ENCODE peak calls at places on chromosomes 4 and X, in five cellular contexts. One of them, this sample, is unnamed.

GRCh38 chr4:171629182-171629581 is 184.0 kb upstream of the GALNTL6 start:
- DNase-seq in H9: no peak
- DNase-seq in H1: no peak
- DNase-seq in mesenchymal stem cell: no peak
- DNase-seq in trophoblast cell: no peak
- DNase-seq in this sample: no peak

GRCh38 chrX:54494970-54495813 is 842 bp downstream of the FGD1 start:
- DNase-seq in H9: no peak
- DNase-seq in H1: peak; percentile 47
- DNase-seq in mesenchymal stem cell: peak; percentile 46
- DNase-seq in trophoblast cell: peak; percentile 12
- DNase-seq in this sample: no peak

GRCh38 chr4:37715889-37716402 is 29.8 kb upstream of the RELL1 start:
- DNase-seq in H9: no peak
- DNase-seq in H1: no peak
- DNase-seq in mesenchymal stem cell: peak; percentile 23
- DNase-seq in trophoblast cell: peak; percentile 64
- DNase-seq in this sample: no peak

GRCh38 chr4:78612398-78613005 is 60.9 kb downstream of the ANXA3 start:
- DNase-seq in H9: no peak
- DNase-seq in H1: no peak
- DNase-seq in mesenchymal stem cell: peak; percentile 56
- DNase-seq in trophoblast cell: peak; percentile 53
- DNase-seq in this sample: no peak

GRCh38 chr4:98284640-98285046 is 23.5 kb downstream of the RAP1GDS1 start:
- DNase-seq in H9: peak; percentile 80
- DNase-seq in H1: no peak
- DNase-seq in mesenchymal stem cell: no peak
- DNase-seq in trophoblast cell: peak; percentile 45
- DNase-seq in this sample: peak; percentile 27

GRCh38 chrX:17919896-17920446 is 58.9 kb upstream of the RAI2 start:
- DNase-seq in H9: no peak
- DNase-seq in H1: no peak
- DNase-seq in mesenchymal stem cell: no peak
- DNase-seq in trophoblast cell: no peak
- DNase-seq in this sample: no peak

GRCh38 chr4:167826281-167826680 is 266.1 kb upstream of the ANXA10 start:
- DNase-seq in H9: no peak
- DNase-seq in H1: no peak
- DNase-seq in mesenchymal stem cell: peak; percentile 1
- DNase-seq in trophoblast cell: no peak
- DNase-seq in this sample: no peak

GRCh38 chrX:73262991-73263390 is 48.3 kb upstream of the NAP1L2 start:
- DNase-seq in H9: no peak
- DNase-seq in H1: no peak
- DNase-seq in mesenchymal stem cell: no peak
- DNase-seq in trophoblast cell: peak; percentile 9
- DNase-seq in this sample: no peak

GRCh38 chr4:128940966-128941365 is 131.5 kb downstream of the JADE1 start:
- DNase-seq in H9: no peak
- DNase-seq in H1: no peak
- DNase-seq in mesenchymal stem cell: no peak
- DNase-seq in trophoblast cell: no peak
- DNase-seq in this sample: no peak

GRCh38 chr4:16055937-16056336 is 27.9 kb downstream of the PROM1 start:
- DNase-seq in H9: no peak
- DNase-seq in H1: no peak
- DNase-seq in mesenchymal stem cell: no peak
- DNase-seq in trophoblast cell: no peak
- DNase-seq in this sample: no peak

GRCh38 chr4:1873291-1873690 is 2.1 kb downstream of the NSD2 start:
- DNase-seq in H9: no peak
- DNase-seq in H1: no peak
- DNase-seq in mesenchymal stem cell: no peak
- DNase-seq in trophoblast cell: no peak
- DNase-seq in this sample: no peak

GRCh38 chr4:169582203-169582602 is 30.2 kb downstream of the NEK1 start:
- DNase-seq in H9: no peak
- DNase-seq in H1: no peak
- DNase-seq in mesenchymal stem cell: no peak
- DNase-seq in trophoblast cell: no peak
- DNase-seq in this sample: no peak

GRCh38 chr4:17336524-17336941 is 175.4 kb downstream of the QDPR start:
- DNase-seq in H9: no peak
- DNase-seq in H1: no peak
- DNase-seq in mesenchymal stem cell: no peak
- DNase-seq in trophoblast cell: no peak
- DNase-seq in this sample: no peak

GRCh38 chrX:154731203-154731602 is 19.7 kb downstream of the GAB3 start:
- DNase-seq in H9: no peak
- DNase-seq in H1: no peak
- DNase-seq in mesenchymal stem cell: no peak
- DNase-seq in trophoblast cell: no peak
- DNase-seq in this sample: no peak

GRCh38 chr4:184900184-184900583 is 74.4 kb upstream of the ACSL1 start:
- DNase-seq in H9: no peak
- DNase-seq in H1: no peak
- DNase-seq in mesenchymal stem cell: no peak
- DNase-seq in trophoblast cell: peak; percentile 74
- DNase-seq in this sample: no peak

GRCh38 chrX:30141966-30142365 is 73.4 kb upstream of the MAGEB2 start:
- DNase-seq in H9: no peak
- DNase-seq in H1: no peak
- DNase-seq in mesenchymal stem cell: peak; percentile 60
- DNase-seq in trophoblast cell: peak; percentile 55
- DNase-seq in this sample: peak; percentile 6

GRCh38 chr4:3202836-3203820 is 45.8 kb upstream of the MSANTD1 start:
- DNase-seq in H9: no peak
- DNase-seq in H1: no peak
- DNase-seq in mesenchymal stem cell: no peak
- DNase-seq in trophoblast cell: no peak
- DNase-seq in this sample: no peak

GRCh38 chr4:185143596-185143969 is 517 bp downstream of the SLC25A4 start:
- DNase-seq in H9: no peak
- DNase-seq in H1: no peak
- DNase-seq in mesenchymal stem cell: peak; percentile 32
- DNase-seq in trophoblast cell: peak; percentile 77
- DNase-seq in this sample: no peak

GRCh38 chrX:20144491-20144890 is 2.9 kb upstream of the EIF1AX start:
- DNase-seq in H9: no peak
- DNase-seq in H1: no peak
- DNase-seq in mesenchymal stem cell: peak; percentile 24
- DNase-seq in trophoblast cell: no peak
- DNase-seq in this sample: no peak

GRCh38 chr4:168877779-168878491 is 132.1 kb downstream of the CBR4 start:
- DNase-seq in H9: peak; percentile 59
- DNase-seq in H1: peak; percentile 75
- DNase-seq in mesenchymal stem cell: no peak
- DNase-seq in trophoblast cell: peak; percentile 66
- DNase-seq in this sample: peak; percentile 29

GRCh38 chr4:1740021-1740545 is 18.8 kb downstream of the TACC3 start:
- DNase-seq in H9: no peak
- DNase-seq in H1: no peak
- DNase-seq in mesenchymal stem cell: no peak
- DNase-seq in trophoblast cell: no peak
- DNase-seq in this sample: no peak

GRCh38 chr4:2364654-2365053 is 53.8 kb downstream of the ZFYVE28 start:
- DNase-seq in H9: no peak
- DNase-seq in H1: no peak
- DNase-seq in mesenchymal stem cell: no peak
- DNase-seq in trophoblast cell: peak; percentile 25
- DNase-seq in this sample: no peak

GRCh38 chrX:133390647-133391046 is 24.6 kb downstream of the GPC4 start:
- DNase-seq in H9: no peak
- DNase-seq in H1: no peak
- DNase-seq in mesenchymal stem cell: no peak
- DNase-seq in trophoblast cell: no peak
- DNase-seq in this sample: no peak

GRCh38 chr4:85107553-85107952 is 141.1 kb upstream of the WDFY3 start:
- DNase-seq in H9: no peak
- DNase-seq in H1: no peak
- DNase-seq in mesenchymal stem cell: no peak
- DNase-seq in trophoblast cell: no peak
- DNase-seq in this sample: no peak

GRCh38 chr4:59728496-59728895 is 1471.6 kb upstream of the ADGRL3 start:
- DNase-seq in H9: no peak
- DNase-seq in H1: no peak
- DNase-seq in mesenchymal stem cell: peak; percentile 5
- DNase-seq in trophoblast cell: peak; percentile 51
- DNase-seq in this sample: no peak

GRCh38 chr4:120750152-120750525 is 172.4 kb downstream of the PRDM5 start:
- DNase-seq in H9: no peak
- DNase-seq in H1: no peak
- DNase-seq in mesenchymal stem cell: no peak
- DNase-seq in trophoblast cell: no peak
- DNase-seq in this sample: no peak

GRCh38 chr4:6200011-6200921 is at the start of gene JAKMIP1:
- DNase-seq in H9: peak; percentile 91
- DNase-seq in H1: peak; percentile 98
- DNase-seq in mesenchymal stem cell: peak; percentile 33
- DNase-seq in trophoblast cell: peak; percentile 46
- DNase-seq in this sample: peak; percentile 85

GRCh38 chr4:127214001-127214400 is 418.8 kb upstream of the INTU start:
- DNase-seq in H9: no peak
- DNase-seq in H1: no peak
- DNase-seq in mesenchymal stem cell: peak; percentile 61
- DNase-seq in trophoblast cell: no peak
- DNase-seq in this sample: no peak

GRCh38 chr4:109803924-109804571 is 2.2 kb upstream of the CFI start:
- DNase-seq in H9: peak; percentile 50
- DNase-seq in H1: no peak
- DNase-seq in mesenchymal stem cell: peak; percentile 66
- DNase-seq in trophoblast cell: no peak
- DNase-seq in this sample: peak; percentile 45

GRCh38 chr4:146369446-146369845 is 152.3 kb downstream of the SLC10A7 start:
- DNase-seq in H9: no peak
- DNase-seq in H1: no peak
- DNase-seq in mesenchymal stem cell: no peak
- DNase-seq in trophoblast cell: peak; percentile 39
- DNase-seq in this sample: no peak

GRCh38 chr4:140109626-140110213 is 44.3 kb downstream of the MAML3 start:
- DNase-seq in H9: no peak
- DNase-seq in H1: no peak
- DNase-seq in mesenchymal stem cell: no peak
- DNase-seq in trophoblast cell: no peak
- DNase-seq in this sample: peak; percentile 48

GRCh38 chr4:28354874-28355273 is 1494.2 kb downstream of the STIM2 start:
- DNase-seq in H9: no peak
- DNase-seq in H1: no peak
- DNase-seq in mesenchymal stem cell: no peak
- DNase-seq in trophoblast cell: no peak
- DNase-seq in this sample: peak; percentile 46

GRCh38 chr4:176563591-176563990 is 229.1 kb downstream of the VEGFC start:
- DNase-seq in H9: no peak
- DNase-seq in H1: no peak
- DNase-seq in mesenchymal stem cell: peak; percentile 28
- DNase-seq in trophoblast cell: no peak
- DNase-seq in this sample: no peak

GRCh38 chrX:18931972-18932371 is 51.9 kb downstream of the PHKA2 start:
- DNase-seq in H9: no peak
- DNase-seq in H1: no peak
- DNase-seq in mesenchymal stem cell: peak; percentile 29
- DNase-seq in trophoblast cell: peak; percentile 57
- DNase-seq in this sample: peak; percentile 14

GRCh38 chr4:76596713-76597112 is 161.7 kb downstream of the SHROOM3 start:
- DNase-seq in H9: no peak
- DNase-seq in H1: no peak
- DNase-seq in mesenchymal stem cell: no peak
- DNase-seq in trophoblast cell: no peak
- DNase-seq in this sample: no peak
- H2BK120ac ChIP-seq in H9: no peak overlapping the region
- H2BK120ac ChIP-seq in H1: no peak overlapping the region
- H2BK120ac ChIP-seq in mesenchymal stem cell: no peak overlapping the region
- H2BK120ac ChIP-seq in trophoblast cell: no peak overlapping the region
- H2BK120ac ChIP-seq in this sample: no peak overlapping the region

GRCh38 chr4:7641712-7642111 is 207.0 kb upstream of the PSAPL1 start:
- DNase-seq in H9: no peak
- DNase-seq in H1: no peak
- DNase-seq in mesenchymal stem cell: no peak
- DNase-seq in trophoblast cell: no peak
- DNase-seq in this sample: no peak
- H2BK12ac ChIP-seq in H9: no peak overlapping the region
- H2BK12ac ChIP-seq in H1: no peak overlapping the region
- H2BK12ac ChIP-seq in mesenchymal stem cell: no peak overlapping the region
- H2BK12ac ChIP-seq in trophoblast cell: no peak overlapping the region
- H2BK12ac ChIP-seq in this sample: no peak overlapping the region

GRCh38 chr4:77006753-77007355 is 57.3 kb downstream of the SEPTIN11 start:
- DNase-seq in H9: no peak
- DNase-seq in H1: no peak
- DNase-seq in mesenchymal stem cell: no peak
- DNase-seq in trophoblast cell: no peak
- DNase-seq in this sample: no peak

GRCh38 chr4:77007358-77008230 is 58.0 kb downstream of the SEPTIN11 start:
- DNase-seq in H9: no peak
- DNase-seq in H1: no peak
- DNase-seq in mesenchymal stem cell: peak; percentile 87
- DNase-seq in trophoblast cell: peak; percentile 38
- DNase-seq in this sample: no peak

GRCh38 chr4:77012726-77013125 is 63.1 kb downstream of the CCNI start:
- DNase-seq in H9: no peak
- DNase-seq in H1: no peak
- DNase-seq in mesenchymal stem cell: no peak
- DNase-seq in trophoblast cell: no peak
- DNase-seq in this sample: no peak

GRCh38 chr4:77010841-77011354 is 61.3 kb downstream of the SEPTIN11 start:
- DNase-seq in H9: no peak
- DNase-seq in H1: no peak
- DNase-seq in mesenchymal stem cell: peak; percentile 91
- DNase-seq in trophoblast cell: no peak
- DNase-seq in this sample: no peak

DNA sequence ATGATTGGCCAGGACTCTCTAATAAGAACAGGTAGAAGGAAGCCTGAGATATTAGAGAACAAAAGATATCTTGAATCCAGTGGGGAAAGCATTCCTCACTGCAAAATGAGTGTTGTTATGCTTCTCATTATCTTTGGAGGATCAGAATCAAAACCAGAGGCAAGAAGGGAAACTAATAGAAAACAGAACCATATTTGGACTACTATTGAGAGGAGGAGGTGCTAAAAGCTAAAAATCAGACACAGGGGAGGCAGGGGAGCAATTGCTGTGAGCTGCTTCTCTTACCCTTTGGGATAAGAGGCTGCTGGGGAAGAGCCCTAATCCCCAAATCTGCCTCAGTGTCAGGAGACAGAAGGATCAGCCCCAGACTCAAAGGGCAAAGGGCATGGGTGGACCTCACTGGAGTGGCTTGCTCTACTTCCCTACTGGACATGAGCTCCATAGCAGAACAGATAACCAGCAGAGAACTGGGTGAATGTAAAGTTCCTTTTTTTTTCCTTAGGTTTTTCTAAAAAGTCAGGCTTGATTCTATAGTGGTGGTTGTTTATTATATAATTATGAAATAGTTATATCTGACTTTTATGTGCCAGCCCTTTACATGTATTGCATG is 60.1 kb downstream of the SEPTIN11 start:
- DNase-seq in H9: no peak
- DNase-seq in H1: no peak
- DNase-seq in mesenchymal stem cell: no peak
- DNase-seq in trophoblast cell: no peak
- DNase-seq in this sample: no peak
- H2BK120ac ChIP-seq in H9: no peak overlapping the region
- H2BK120ac ChIP-seq in H1: no peak overlapping the region
- H2BK120ac ChIP-seq in mesenchymal stem cell: no peak overlapping the region
- H2BK120ac ChIP-seq in trophoblast cell: no peak overlapping the region
- H2BK120ac ChIP-seq in this sample: no peak overlapping the region

GRCh38 chr4:115844180-115844579 is 730.8 kb upstream of the NDST4 start:
- DNase-seq in H9: no peak
- DNase-seq in H1: no peak
- DNase-seq in mesenchymal stem cell: no peak
- DNase-seq in trophoblast cell: no peak
- DNase-seq in this sample: no peak
- H2BK12ac ChIP-seq in H9: no peak overlapping the region
- H2BK12ac ChIP-seq in H1: no peak overlapping the region
- H2BK12ac ChIP-seq in mesenchymal stem cell: no peak overlapping the region
- H2BK12ac ChIP-seq in trophoblast cell: no peak overlapping the region
- H2BK12ac ChIP-seq in this sample: no peak overlapping the region